ENCODE peak calls at places on chromosome 3, in six cellular contexts. L, P, G, Z, W and C are unnamed samples.

GRCh38 chr3:71944482-71944881 is 159.5 kb upstream of the PROK2 start:
- DNase-seq in L (no peak), W (no peak), P (no peak), G (no peak), Z (no peak), C (no peak)

GRCh38 chr3:128914966-128915645 is 35.7 kb downstream of the ACAD9 start:
- DNase-seq in P (no peak), W (no peak), L (no peak), G (no peak), Z (no peak), C (no peak)

GRCh38 chr3:133262371-133262770 is 137.5 kb upstream of the BFSP2 start:
- DNase-seq in L (no peak), W (no peak), P (no peak), G (no peak), Z (no peak), C (no peak)

GRCh38 chr3:69122398-69122797 is at the start of gene LMOD3:
- DNase-seq in G (no peak), L (no peak), W (no peak), Z (no peak), P (no peak), C (no peak)

GRCh38 chr3:157494581-157495281 is 8.5 kb downstream of the VEPH1 start:
- DNase-seq in P (no peak), G (no peak), L (no peak), Z (no peak), W (peak; percentile 84), C (no peak)

GRCh38 chr3:31733234-31733667 is 200.5 kb downstream of the STT3B start:
- DNase-seq in G (no peak), L (peak; percentile 39), W (peak; percentile 86), Z (no peak), P (no peak), C (no peak)

GRCh38 chr3:67381667-67382272 is 272.6 kb downstream of the SUCLG2 start:
- DNase-seq in L (peak; percentile 24), Z (no peak), P (peak; percentile 42), W (no peak), G (peak; percentile 23), C (peak; percentile 22)

GRCh38 chr3:101091489-101091888 is 98.3 kb upstream of the ABI3BP start:
- DNase-seq in G (no peak), L (no peak), P (no peak), W (no peak), Z (no peak), C (no peak)

GRCh38 chr3:139715736-139716135 is 38.0 kb upstream of the NMNAT3 start:
- DNase-seq in G (no peak), L (no peak), Z (no peak), P (no peak), W (no peak), C (no peak)